ENCODE peak calls at places on chromosomes 13 and 19, in eight cellular contexts. J is AG04450, F is tibial artery, S is Panc1, C is cardiac fibroblast, Z is left lung, B is hepatocyte, V is heart right ventricle. D is an unnamed sample.

GRCh38 chr13:63435668-63436275 is 2020.1 kb upstream of the PCDH20 start:
- DNase-seq in V (no peak), C (peak; percentile 96), S (peak; percentile 18), F (no peak), J (peak; percentile 95), B (peak; percentile 8), Z (peak; percentile 32), D (peak; percentile 71)

GRCh38 chr13:27339299-27339698 is 68.7 kb downstream of the RASL11A start:
- DNase-seq in Z (no peak), J (no peak), B (peak; percentile 50), F (peak; percentile 63), C (peak; percentile 52), V (no peak), S (no peak), D (no peak)

GRCh38 chr13:92886535-92887098 is 340.0 kb upstream of the GPC6 start:
- DNase-seq in Z (no peak), J (no peak), C (no peak), S (no peak), B (no peak), V (no peak), F (no peak), D (no peak)

GRCh38 chr19:13163609-13164364 is 13.6 kb downstream of the IER2 start:
- DNase-seq in S (no peak), Z (peak; percentile 78), F (peak; percentile 92), B (peak; percentile 93), J (peak; percentile 67), V (peak; percentile 76), C (peak; percentile 95), D (peak; percentile 76)

GRCh38 chr13:95553614-95554385 is 1.3 kb downstream of the CLDN10 start:
- DNase-seq in F (no peak), C (no peak), S (no peak), V (no peak), B (no peak), Z (peak; percentile 45), J (no peak), D (no peak)

GRCh38 chr13:105083986-105084385 is 1451.5 kb downstream of the EFNB2 start:
- DNase-seq in Z (no peak), B (no peak), C (no peak), F (no peak), V (no peak), J (no peak), S (no peak), D (no peak)

GRCh38 chr13:105363747-105364177 is 1171.7 kb downstream of the EFNB2 start:
- DNase-seq in F (no peak), S (no peak), B (no peak), J (no peak), C (no peak), Z (no peak), V (no peak), D (no peak)

GRCh38 chr13:77239312-77239711 is 87.6 kb downstream of the MYCBP2 start:
- DNase-seq in V (no peak), C (no peak), F (no peak), S (no peak), J (no peak), Z (no peak), B (no peak), D (no peak)

GRCh38 chr13:98454389-98454881 is 122.5 kb downstream of the STK24 start:
- DNase-seq in C (peak; percentile 91), V (no peak), Z (no peak), F (peak; percentile 84), S (no peak), B (no peak), J (peak; percentile 83), D (peak; percentile 79)

GRCh38 chr19:752652-753517 is 2.0 kb downstream of the MISP start:
- DNase-seq in B (peak; percentile 90), V (no peak), C (peak; percentile 85), Z (peak; percentile 83), S (no peak), J (peak; percentile 69), F (no peak), D (peak; percentile 86)

GRCh38 chr19:21463449-21464105 is 41.8 kb upstream of the ZNF429 start:
- DNase-seq in V (peak; percentile 44), S (peak; percentile 38), B (peak; percentile 89), C (no peak), F (no peak), J (no peak), Z (peak; percentile 53), D (no peak)

GRCh38 chr13:108182652-108183051 is 32.7 kb downstream of the LIG4 start:
- DNase-seq in J (no peak), S (no peak), F (no peak), Z (no peak), B (no peak), C (no peak), V (no peak), D (no peak)

GRCh38 chr13:108178105-108178504 is 37.2 kb downstream of the LIG4 start:
- DNase-seq in F (no peak), S (no peak), Z (no peak), B (no peak), V (no peak), J (no peak), C (no peak), D (no peak)

GRCh38 chr13:108176685-108177274 is 38.6 kb downstream of the LIG4 start:
- DNase-seq in B (peak; percentile 55), C (peak; percentile 25), F (no peak), J (no peak), V (no peak), Z (no peak), S (no peak), D (no peak)
- TF ChIP-seq CTCF in B (peak; percentile 48), C (peak; percentile 35), F (no peak), J (peak; percentile 51), V (peak; percentile 11), Z (peak; percentile 34), S (peak; percentile 51), D (peak; percentile 29)

GRCh38 chr19:3136684-3137055 is 837 bp downstream of the GNA15 start:
- DNase-seq in Z (no peak), V (no peak), S (no peak), C (no peak), B (no peak), F (no peak), J (no peak), D (no peak)

GRCh38 chr19:3135961-3136683 is at the start of gene GNA15:
- DNase-seq in Z (peak; percentile 77), B (no peak), V (no peak), J (no peak), S (no peak), C (no peak), F (no peak), D (no peak)

GRCh38 chr19:3133793-3134116 is 2.1 kb upstream of the GNA15 start:
- DNase-seq in S (no peak), F (no peak), C (no peak), V (no peak), Z (no peak), J (no peak), B (no peak), D (no peak)

GRCh38 chr19:3138268-3138667 is 2.4 kb downstream of the GNA15 start:
- DNase-seq in S (no peak), B (no peak), V (no peak), C (no peak), Z (no peak), F (no peak), J (no peak), D (no peak)

GRCh38 chr19:3137139-3137538 is 1.3 kb downstream of the GNA15 start:
- DNase-seq in C (peak; percentile 87), B (no peak), Z (no peak), V (no peak), J (no peak), F (no peak), S (no peak), D (no peak)
- TF ChIP-seq CTCF in C (no peak), B (no peak), Z (no peak), V (no peak), J (no peak), F (no peak), S (no peak), D (no peak)

DNA sequence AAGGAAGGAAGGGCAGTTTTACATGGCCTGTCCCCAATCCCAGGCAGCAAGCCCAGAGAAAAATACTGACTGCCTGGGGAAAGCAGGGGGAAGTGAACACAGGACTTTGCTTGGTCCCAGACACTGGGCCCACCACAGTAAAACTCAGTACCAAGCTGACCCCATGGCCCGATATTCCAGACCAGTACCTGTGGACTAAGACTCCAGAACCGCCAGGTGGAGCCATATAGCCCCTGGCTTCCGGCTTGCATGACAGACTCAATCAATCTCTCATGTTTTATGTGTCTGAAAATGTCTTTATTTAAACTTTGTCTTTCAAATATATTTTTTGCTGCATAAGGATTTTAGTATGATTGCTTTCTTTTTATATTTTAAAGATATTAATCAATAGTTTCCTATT is 767.9 kb upstream of the SLITRK6 start:
- DNase-seq in C (no peak), V (no peak), Z (no peak), F (no peak), B (peak; percentile 8), J (no peak), S (no peak), D (no peak)
- TF ChIP-seq CTCF in C (no peak), V (no peak), Z (no peak), F (no peak), B (peak; percentile 30), J (no peak), S (peak; percentile 39), D (no peak)

GRCh38 chr19:7482584-7483439 is 6.0 kb downstream of the PEX11G start:
- DNase-seq in V (no peak), J (no peak), C (peak; percentile 38), Z (peak; percentile 52), S (no peak), B (peak; percentile 66), F (no peak), D (no peak)
- TF ChIP-seq CTCF in V (no peak), J (no peak), C (no peak), Z (no peak), S (no peak), B (no peak), F (no peak), D (no peak)

D was measured in AG09319.